ENCODE peak calls at places on chromosomes 4 and X, in five cellular contexts. F is NCI-H460; K is left colon; J is T-cell; D is stimulated activated CD4-positive, alpha-beta T cell treated with anti-CD3 and anti-CD28 coated beads, Interleukin-2, amount 100 ng/mL, for 24 hours. R is an unnamed sample.
A peak's percentile ranks its signal among the peaks of the same experiment; 100 is the strongest.

GRCh38 chrX:120761810-120762209 is 113.9 kb downstream of the CT47B1 start:
- DNase-seq in K (no peak), D (no peak), F (no peak), J (no peak), R (no peak)

GRCh38 chr4:30495261-30496050 is 224.7 kb upstream of the PCDH7 start:
- DNase-seq in J (no peak), F (no peak), D (no peak), K (no peak), R (no peak)

GRCh38 chrX:12997898-12998687 is 23.2 kb downstream of the TMSB4X start:
- DNase-seq in K (no peak), D (no peak), F (no peak), J (no peak), R (no peak)

GRCh38 chr4:96713271-96713670 is 873.4 kb downstream of the PDHA2 start:
- DNase-seq in F (no peak), D (no peak), K (no peak), J (no peak), R (no peak)

GRCh38 chr4:128917781-128918180 is 108.3 kb downstream of the JADE1 start:
- DNase-seq in F (no peak), J (no peak), K (no peak), D (no peak), R (no peak)

GRCh38 chrX:132266583-132267355 is 47.5 kb upstream of the RAP2C start:
- DNase-seq in D (no peak), F (no peak), K (no peak), J (no peak), R (no peak)

GRCh38 chr4:146368209-146368608 is 153.5 kb downstream of the SLC10A7 start:
- DNase-seq in D (no peak), J (no peak), F (no peak), K (no peak), R (no peak)

GRCh38 chr4:159779716-159780115 is 676.8 kb downstream of the RAPGEF2 start:
- DNase-seq in D (no peak), K (no peak), J (no peak), F (no peak), R (no peak)

GRCh38 chrX:46279925-46280313 is 265.3 kb downstream of the ZNF674 start:
- DNase-seq in J (no peak), K (no peak), F (no peak), D (no peak), R (no peak)

GRCh38 chrX:30488092-30488491 is 89.5 kb downstream of the TASL start:
- DNase-seq in J (no peak), D (no peak), F (peak; percentile 13), K (no peak), R (no peak)

GRCh38 chrX:154417157-154417556 is 5.8 kb downstream of the TAFAZZIN start:
- DNase-seq in D (no peak), F (no peak), K (no peak), J (no peak), R (no peak)

GRCh38 chrX:110226931-110227330 is 91.0 kb downstream of the AMMECR1 start:
- DNase-seq in F (no peak), K (no peak), D (no peak), J (no peak), R (no peak)

GRCh38 chr4:112751447-112751846 is 114.5 kb downstream of the LARP7 start:
- DNase-seq in F (no peak), J (no peak), D (no peak), K (no peak), R (no peak)

GRCh38 chr4:183337349-183337748 is 15.1 kb upstream of the CLDN24 start:
- DNase-seq in F (no peak), K (no peak), D (no peak), J (no peak), R (no peak)

GRCh38 chrX:12701625-12702024 is 89.6 kb upstream of the PRPS2 start:
- DNase-seq in F (peak; percentile 69), J (peak; percentile 1), K (peak; percentile 30), D (peak; percentile 17), R (peak; percentile 46)

GRCh38 chrX:69133561-69134542 is 31.4 kb downstream of the PJA1 start:
- DNase-seq in J (no peak), F (peak; percentile 41), D (no peak), K (no peak), R (no peak)

GRCh38 chrX:116198810-116199209 is 28.3 kb downstream of the AGTR2 start:
- DNase-seq in K (no peak), J (no peak), D (no peak), F (no peak), R (no peak)

GRCh38 chrX:826026-826425 is 195.4 kb downstream of the SHOX start:
- DNase-seq in F (no peak), J (no peak), K (no peak), D (no peak), R (no peak)

GRCh38 chr4:48588230-48588943 is 98.3 kb downstream of the ZAR1 start:
- DNase-seq in J (no peak), K (no peak), F (no peak), D (no peak), R (no peak)

GRCh38 chr4:156771171-156771837 is 200.3 kb downstream of the PDGFC start:
- DNase-seq in J (no peak), D (no peak), K (no peak), F (peak; percentile 38), R (peak; percentile 61)

GRCh38 chr4:163344147-163345050 is 707 bp downstream of the NPY5R start:
- DNase-seq in K (no peak), D (no peak), F (no peak), J (no peak), R (no peak)

GRCh38 chr4:21887481-21887880 is 61.1 kb downstream of the KCNIP4 start:
- DNase-seq in J (no peak), F (no peak), D (no peak), K (no peak), R (no peak)

GRCh38 chrX:54825716-54826428 is 18.3 kb downstream of the MAGED2 start:
- DNase-seq in J (peak; percentile 20), F (no peak), D (no peak), K (no peak), R (no peak)

GRCh38 chr4:121307441-121308327 is 73.1 kb downstream of the QRFPR start:
- DNase-seq in J (peak; percentile 32), D (peak; percentile 44), F (peak; percentile 50), K (no peak), R (no peak)

GRCh38 chr4:174332741-174333493 is 49.2 kb downstream of the CEP44 start:
- DNase-seq in K (no peak), J (no peak), D (no peak), F (no peak), R (no peak)

GRCh38 chr4:151678048-151678853 is 82.6 kb downstream of the GATB start:
- DNase-seq in K (no peak), F (no peak), J (no peak), D (no peak), R (no peak)

GRCh38 chrX:15549189-15550012 is 48.8 kb downstream of the BMX start:
- DNase-seq in F (no peak), J (no peak), K (no peak), D (no peak), R (no peak)

GRCh38 chrX:152428089-152428488 is 23.0 kb downstream of the GABRA3 start:
- DNase-seq in F (no peak), K (no peak), D (no peak), J (no peak), R (no peak)

GRCh38 chr4:110631582-110632505 is 9.0 kb upstream of the PITX2 start:
- DNase-seq in F (peak; percentile 79), D (no peak), K (peak; percentile 64), J (no peak), R (peak; percentile 71)

GRCh38 chr4:28787947-28788346 is 1927.3 kb downstream of the STIM2 start:
- DNase-seq in D (no peak), F (no peak), K (no peak), J (no peak), R (no peak)

GRCh38 chr4:11232004-11232403 is 196.7 kb downstream of the HS3ST1 start:
- DNase-seq in K (no peak), D (no peak), J (no peak), F (no peak), R (no peak)

GRCh38 chr4:182555997-182556418 is 312.8 kb downstream of the TENM3 start:
- DNase-seq in D (no peak), J (no peak), K (no peak), F (no peak), R (no peak)

GRCh38 chr4:184330008-184330400 is 112.3 kb upstream of the ENPP6 start:
- DNase-seq in J (no peak), F (no peak), D (no peak), K (no peak), R (no peak)

GRCh38 chr4:163164591-163164990 is 2.1 kb downstream of the NAF1 start:
- DNase-seq in D (no peak), J (no peak), F (no peak), K (no peak), R (no peak)

GRCh38 chr4:147481577-147482109 is 746 bp downstream of the EDNRA start:
- DNase-seq in J (no peak), K (no peak), D (no peak), F (no peak), R (no peak)